ENCODE peak calls at places on chromosome 22, in eight cellular contexts. L, V, T, B, J, F, H and E are unnamed samples.

GRCh38 chr22:26949193-26949592 is 291.8 kb downstream of the MIAT start:
- DNase-seq in L (no peak), V (peak; percentile 11), T (peak; percentile 54), B (no peak), J (no peak), F (no peak), H (peak; percentile 32), E (no peak)

GRCh38 chr22:25364736-25365241 is 145.3 kb downstream of the CRYBB2 start:
- DNase-seq in L (no peak), V (no peak), T (no peak), B (no peak), J (no peak), F (no peak), H (no peak), E (no peak)

GRCh38 chr22:19062909-19063308 is 59.3 kb downstream of the DGCR2 start:
- DNase-seq in L (no peak), V (no peak), T (no peak), B (no peak), J (peak; percentile 26), F (no peak), H (no peak), E (no peak)

GRCh38 chr22:35785181-35785923 is 67.7 kb downstream of the APOL5 start:
- DNase-seq in L (no peak), V (no peak), T (no peak), B (no peak), J (no peak), F (peak; percentile 12), H (peak; percentile 67), E (no peak)

GRCh38 chr22:32324505-32325415 is 32.9 kb upstream of the RFPL3 start:
- DNase-seq in L (peak; percentile 27), V (no peak), T (no peak), B (no peak), J (peak; percentile 59), F (no peak), H (no peak), E (no peak)

GRCh38 chr22:29716814-29717213 is 3.0 kb upstream of the CABP7 start:
- DNase-seq in L (peak; percentile 88), V (peak; percentile 84), T (peak; percentile 91), B (peak; percentile 35), J (no peak), F (peak; percentile 46), H (peak; percentile 79), E (peak; percentile 55)

GRCh38 chr22:30717331-30717921 is 22.8 kb downstream of the OSBP2 start:
- DNase-seq in L (no peak), V (no peak), T (no peak), B (no peak), J (no peak), F (peak; percentile 76), H (peak; percentile 69), E (no peak)

GRCh38 chr22:48316876-48317250 is 1510.8 kb downstream of the BRD1 start:
- DNase-seq in L (peak; percentile 14), V (no peak), T (no peak), B (no peak), J (peak; percentile 54), F (no peak), H (no peak), E (no peak)

GRCh38 chr22:41557401-41558240 is 3.2 kb upstream of the CSDC2 start:
- DNase-seq in L (peak; percentile 58), V (peak; percentile 32), T (no peak), B (no peak), J (peak; percentile 92), F (peak; percentile 46), H (peak; percentile 94), E (peak; percentile 65)

GRCh38 chr22:47010211-47010610 is 247.8 kb downstream of the TBC1D22A start:
- DNase-seq in L (no peak), V (no peak), T (no peak), B (no peak), J (no peak), F (no peak), H (no peak), E (no peak)

GRCh38 chr22:42905217-42905616 is 48.1 kb upstream of the ARFGAP3 start:
- DNase-seq in L (no peak), V (no peak), T (no peak), B (no peak), J (no peak), F (no peak), H (no peak), E (no peak)

GRCh38 chr22:26718905-26719304 is 61.5 kb downstream of the MIAT start:
- DNase-seq in L (no peak), V (no peak), T (no peak), B (no peak), J (no peak), F (peak; percentile 17), H (peak; percentile 92), E (no peak)

GRCh38 chr22:43541462-43542407 is 129.9 kb downstream of the MPPED1 start:
- DNase-seq in L (peak; percentile 12), V (no peak), T (no peak), B (no peak), J (no peak), F (no peak), H (no peak), E (no peak)

GRCh38 chr22:44118645-44119315 is 61.9 kb upstream of the PARVG start:
- DNase-seq in L (no peak), V (no peak), T (no peak), B (no peak), J (no peak), F (no peak), H (no peak), E (no peak)

GRCh38 chr22:19201858-19202798 is 23.6 kb upstream of the SLC25A1 start:
- DNase-seq in L (no peak), V (no peak), T (no peak), B (no peak), J (no peak), F (no peak), H (no peak), E (no peak)

GRCh38 chr22:18078329-18079041 is 695 bp downstream of the PEX26 start:
- DNase-seq in L (peak; percentile 38), V (no peak), T (peak; percentile 51), B (no peak), J (no peak), F (no peak), H (peak; percentile 21), E (peak; percentile 46)

GRCh38 chr22:32958021-32958420 is 100.2 kb downstream of the SYN3 start:
- DNase-seq in L (no peak), V (no peak), T (no peak), B (no peak), J (no peak), F (no peak), H (no peak), E (no peak)

GRCh38 chr22:30969532-30970355 is 679 bp downstream of the TUG1 start:
- DNase-seq in L (peak; percentile 32), V (no peak), T (peak; percentile 50), B (no peak), J (peak; percentile 77), F (peak; percentile 25), H (peak; percentile 45), E (peak; percentile 57)

GRCh38 chr22:46756097-46756496 is 6.4 kb upstream of the TBC1D22A start:
- DNase-seq in L (no peak), V (no peak), T (no peak), B (no peak), J (no peak), F (no peak), H (no peak), E (no peak)

GRCh38 chr22:32760815-32761214 is 40.7 kb upstream of the TIMP3 start:
- DNase-seq in L (no peak), V (no peak), T (no peak), B (no peak), J (no peak), F (no peak), H (no peak), E (no peak)

GRCh38 chr22:30338802-30339201 is 12.1 kb upstream of the TBC1D10A start:
- DNase-seq in L (no peak), V (no peak), T (no peak), B (no peak), J (no peak), F (no peak), H (no peak), E (no peak)

GRCh38 chr22:17172172-17172833 is 13.2 kb upstream of the HDHD5 start:
- DNase-seq in L (peak; percentile 66), V (no peak), T (peak; percentile 17), B (peak; percentile 55), J (no peak), F (no peak), H (no peak), E (no peak)

GRCh38 chr22:24106385-24107381 is 74.6 kb upstream of the SUSD2 start:
- DNase-seq in L (peak; percentile 37), V (no peak), T (no peak), B (no peak), J (no peak), F (no peak), H (peak; percentile 6), E (peak; percentile 38)
- TF ChIP-seq CTCF in L (peak; percentile 29), V (no peak), T (no peak), B (peak; percentile 44), J (peak; percentile 22), F (no peak), H (peak; percentile 21), E (peak; percentile 36)

DNA sequence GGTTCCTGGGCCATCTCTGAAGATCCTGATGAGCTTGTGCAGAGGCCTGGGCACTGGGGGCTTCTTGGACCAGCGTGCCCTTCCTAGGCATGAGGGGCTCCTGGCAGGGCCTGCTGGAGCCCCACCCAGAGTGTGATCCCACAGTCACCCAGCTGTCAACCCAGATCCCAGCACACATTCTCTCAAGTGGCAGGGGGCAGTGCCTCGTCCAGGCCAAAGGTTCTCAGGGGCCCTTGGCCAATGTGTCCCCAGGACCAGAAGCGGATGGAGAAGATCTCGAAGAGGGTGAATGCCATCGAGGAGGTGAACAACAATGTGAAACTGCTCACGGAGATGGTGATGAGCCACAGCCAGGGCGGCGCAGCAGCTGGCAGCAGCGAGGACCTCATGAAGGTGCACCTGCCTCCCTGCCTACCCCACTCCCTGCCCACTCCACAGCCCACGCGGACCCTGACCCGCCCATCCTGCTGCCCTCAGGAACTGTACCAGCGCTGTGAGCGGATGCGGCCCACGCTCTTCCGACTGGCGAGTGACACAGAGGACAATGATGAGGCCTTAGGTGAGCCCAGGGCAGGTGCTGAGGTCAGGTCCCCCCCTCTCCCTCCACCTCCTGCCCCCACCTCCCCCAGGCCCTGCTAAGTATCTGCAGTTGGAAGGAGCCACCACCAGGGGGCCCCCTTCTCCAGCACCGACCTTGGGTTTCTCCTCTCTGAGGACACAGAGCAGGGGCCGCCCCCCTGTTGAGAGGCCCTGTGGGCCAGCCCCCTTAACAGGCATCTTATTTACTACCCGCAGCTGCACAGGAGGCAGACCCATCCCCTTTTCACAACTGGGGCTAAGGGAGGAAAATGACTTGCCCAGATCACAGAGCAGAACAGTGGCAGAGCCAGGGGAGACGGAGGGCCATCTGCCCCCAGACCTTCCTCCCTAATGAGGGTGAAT is 14.7 kb downstream of the GGA1 start:
- DNase-seq in L (peak; percentile 85), V (peak; percentile 77), T (peak; percentile 78), B (no peak), J (no peak), F (no peak), H (peak; percentile 57), E (peak; percentile 86)
- TF ChIP-seq CTCF in L (peak; percentile 89), V (peak; percentile 86), T (peak; percentile 93), B (peak; percentile 58), J (peak; percentile 93), F (peak; percentile 68), H (peak; percentile 78), E (peak; percentile 82)

GRCh38 chr22:45552580-45553332 is 50.1 kb downstream of the FBLN1 start:
- DNase-seq in L (peak; percentile 42), V (no peak), T (peak; percentile 17), B (no peak), J (no peak), F (peak; percentile 20), H (peak; percentile 88), E (no peak)
- TF ChIP-seq CTCF in L (peak; percentile 45), V (no peak), T (no peak), B (no peak), J (no peak), F (peak; percentile 56), H (peak; percentile 24), E (no peak)

GRCh38 chr22:36977401-36977861 is 41.8 kb downstream of the TST start:
- DNase-seq in L (peak; percentile 93), V (peak; percentile 38), T (peak; percentile 59), B (peak; percentile 17), J (no peak), F (peak; percentile 8), H (peak; percentile 20), E (peak; percentile 82)
- TF ChIP-seq CTCF in L (peak; percentile 80), V (peak; percentile 41), T (no peak), B (no peak), J (no peak), F (peak; percentile 52), H (peak; percentile 26), E (peak; percentile 70)